ENCODE peak calls at places on chromosome 10, in seven cellular contexts. P is NB4; M is hypothalamus; D is left ventricle myocardium superior; A is dorsolateral prefrontal cortex; S is activated CD8-positive, alpha-beta memory T cell treated with anti-CD3 and anti-CD28 coated beads for 24 hours; Z is activated CD4-positive, alpha-beta T cell treated with anti-CD3 and anti-CD28 coated beads, Interleukin-2, amount 50 U/mL, for 48 hours. U is an unnamed sample.

GRCh38 chr10:31001740-31002139 is 29.9 kb downstream of the ZNF438 start:
- DNase-seq in P (no peak), M (no peak), D (no peak), A (no peak), S (no peak), Z (no peak), U (no peak)

GRCh38 chr10:36224431-36224985 is 582.4 kb upstream of the FZD8 start:
- DNase-seq in P (peak; percentile 0), M (no peak), D (no peak), A (no peak), S (no peak), Z (no peak), U (no peak)

GRCh38 chr10:58107506-58107905 is 160.2 kb downstream of the IPMK start:
- DNase-seq in P (no peak), M (no peak), D (no peak), A (no peak), S (no peak), Z (no peak), U (no peak)

GRCh38 chr10:20839141-20839540 is 58.0 kb downstream of the NEBL start:
- DNase-seq in P (no peak), M (no peak), D (no peak), A (no peak), S (no peak), Z (no peak), U (no peak)

GRCh38 chr10:131621784-131622624 is 278.8 kb upstream of the PPP2R2D start:
- DNase-seq in P (no peak), M (no peak), D (no peak), A (no peak), S (no peak), Z (no peak), U (no peak)

GRCh38 chr10:49610735-49611165 is 640 bp downstream of the SLC18A3 start:
- DNase-seq in P (no peak), M (no peak), D (no peak), A (no peak), S (no peak), Z (no peak), U (no peak)

GRCh38 chr10:86711957-86712708 is 43.8 kb downstream of the LDB3 start:
- DNase-seq in P (peak; percentile 68), M (peak; percentile 29), D (peak; percentile 71), A (peak; percentile 52), S (peak; percentile 83), Z (no peak), U (peak; percentile 60)

GRCh38 chr10:33889371-33889770 is 554.9 kb upstream of the NRP1 start:
- DNase-seq in P (no peak), M (no peak), D (no peak), A (no peak), S (no peak), Z (no peak), U (no peak)

GRCh38 chr10:132774905-132775863 is 10.8 kb downstream of the NKX6-2 start:
- DNase-seq in P (peak; percentile 45), M (peak; percentile 26), D (no peak), A (no peak), S (no peak), Z (no peak), U (no peak)

GRCh38 chr10:99532687-99533495 is at the start of gene NKX2-3:
- DNase-seq in P (peak; percentile 80), M (no peak), D (peak; percentile 75), A (no peak), S (no peak), Z (peak; percentile 62), U (peak; percentile 60)

GRCh38 chr10:100894589-100895294 is 18.0 kb upstream of the SLF2 start:
- DNase-seq in P (peak; percentile 87), M (no peak), D (no peak), A (no peak), S (peak; percentile 11), Z (no peak), U (no peak)

GRCh38 chr10:96752380-96752779 is 32.1 kb upstream of the PIK3AP1 start:
- DNase-seq in P (peak; percentile 21), M (no peak), D (no peak), A (no peak), S (no peak), Z (no peak), U (no peak)

GRCh38 chr10:62250594-62251198 is 17.9 kb downstream of the RTKN2 start:
- DNase-seq in P (no peak), M (no peak), D (no peak), A (no peak), S (no peak), Z (no peak), U (no peak)

GRCh38 chr10:60353519-60354258 is 36.0 kb downstream of the ANK3 start:
- DNase-seq in P (no peak), M (peak; percentile 67), D (peak; percentile 53), A (no peak), S (no peak), Z (no peak), U (no peak)

GRCh38 chr10:31929986-31930675 is 1.5 kb upstream of the ARHGAP12 start:
- DNase-seq in P (peak; percentile 76), M (no peak), D (no peak), A (no peak), S (peak; percentile 61), Z (no peak), U (peak; percentile 21)

GRCh38 chr10:113285291-113285690 is 267.6 kb upstream of the HABP2 start:
- DNase-seq in P (no peak), M (no peak), D (no peak), A (no peak), S (no peak), Z (no peak), U (no peak)

GRCh38 chr10:11578802-11579255 is 32.6 kb downstream of the USP6NL start:
- DNase-seq in P (no peak), M (no peak), D (no peak), A (no peak), S (no peak), Z (peak; percentile 54), U (peak; percentile 52)

GRCh38 chr10:12346707-12347106 is 2.6 kb upstream of the CAMK1D start:
- DNase-seq in P (no peak), M (no peak), D (no peak), A (no peak), S (no peak), Z (no peak), U (no peak)

GRCh38 chr10:5530846-5531557 is 6.2 kb downstream of the CALML3 start:
- DNase-seq in P (no peak), M (no peak), D (no peak), A (no peak), S (no peak), Z (no peak), U (no peak)

GRCh38 chr10:16777473-16778370 is 39.5 kb downstream of the RSU1 start:
- DNase-seq in P (peak; percentile 52), M (no peak), D (no peak), A (peak; percentile 29), S (no peak), Z (no peak), U (no peak)

GRCh38 chr10:15369642-15370211 is 1.4 kb downstream of the FAM171A1 start:
- DNase-seq in P (no peak), M (no peak), D (peak; percentile 49), A (peak; percentile 35), S (peak; percentile 55), Z (no peak), U (peak; percentile 17)

GRCh38 chr10:97534746-97535367 is 36.1 kb downstream of the UBTD1 start:
- DNase-seq in P (peak; percentile 61), M (peak; percentile 50), D (peak; percentile 48), A (no peak), S (peak; percentile 67), Z (peak; percentile 42), U (peak; percentile 15)

GRCh38 chr10:119489572-119490326 is 52.8 kb downstream of the RGS10 start:
- DNase-seq in P (peak; percentile 70), M (peak; percentile 8), D (peak; percentile 65), A (no peak), S (peak; percentile 91), Z (peak; percentile 74), U (peak; percentile 71)

U was measured in stimulated activated naive CD8-positive, alpha-beta T cell treated with anti-CD3 and anti-CD28 coated beads, Interleukin-15, amount 100 ng/mL, for 72 hours.